ENCODE peak calls at places on chromosomes 11 and 22, in seven cellular contexts. V is esophagus squamous epithelium, F is gastrocnemius medialis, A is H1, R is sigmoid colon, O is adrenal gland, G is body of pancreas. H is an unnamed sample.

GRCh38 chr11:103929168-103929903 is 107.1 kb upstream of the DDI1 start:
- DNase-seq in V (no peak), F (no peak), A (no peak), R (no peak), O (no peak), G (no peak), H (no peak)

GRCh38 chr11:697811-698311 is 2.2 kb downstream of the TMEM80 start:
- DNase-seq in V (no peak), F (no peak), A (no peak), R (no peak), O (no peak), G (no peak), H (no peak)

GRCh38 chr11:109859325-109859724 is 233.9 kb upstream of the ZC3H12C start:
- DNase-seq in V (no peak), F (no peak), A (no peak), R (no peak), O (peak), G (no peak), H (no peak)

GRCh38 chr11:117597083-117597482 is 199.9 kb downstream of the DSCAML1 start:
- DNase-seq in V (no peak), F (no peak), A (no peak), R (peak), O (peak), G (peak), H (no peak)

GRCh38 chr11:12724301-12725046 is 50.3 kb downstream of the TEAD1 start:
- DNase-seq in V (peak), F (peak), A (peak), R (peak), O (peak), G (peak), H (peak)

GRCh38 chr11:88051386-88051785 is 123.9 kb downstream of the RAB38 start:
- DNase-seq in V (no peak), F (no peak), A (no peak), R (no peak), O (no peak), G (no peak), H (no peak)

GRCh38 chr11:47257518-47258316 is at the start of gene NR1H3:
- DNase-seq in V (peak), F (peak), A (no peak), R (peak), O (peak), G (peak), H (peak)

GRCh38 chr11:40188848-40189247 is 1270.6 kb downstream of the LRRC4C start:
- DNase-seq in V (no peak), F (no peak), A (no peak), R (no peak), O (no peak), G (peak), H (peak)

GRCh38 chr22:23796461-23796860 is 9.7 kb downstream of the SMARCB1 start:
- DNase-seq in V (no peak), F (no peak), A (no peak), R (no peak), O (no peak), G (no peak), H (no peak)

GRCh38 chr22:17772249-17772962 is 1.9 kb downstream of the BID start:
- DNase-seq in V (no peak), F (peak), A (no peak), R (peak), O (no peak), G (no peak), H (no peak)

GRCh38 chr11:34075178-34075820 is 23.8 kb downstream of the CAPRIN1 start:
- DNase-seq in V (no peak), F (no peak), A (no peak), R (no peak), O (no peak), G (no peak), H (no peak)
- H3K4me3 ChIP-seq in V (no peak), F (no peak), A (no peak), R (no peak), O (no peak), G (no peak), H (no peak)

GRCh38 chr11:67306769-67307544 is 3.6 kb downstream of the SSH3 start:
- DNase-seq in V (no peak), F (no peak), A (no peak), R (peak), O (no peak), G (no peak), H (no peak)
- H3K27ac ChIP-seq in V (no peak), F (no peak), A (no peak), R (no peak), O (no peak), G (no peak), H (no peak)

GRCh38 chr11:57512646-57513445 is 2.7 kb downstream of the SLC43A1 start:
- DNase-seq in V (no peak), F (no peak), A (no peak), R (no peak), O (no peak), G (no peak), H (no peak)

GRCh38 chr11:57514538-57515331 is 767 bp downstream of the SLC43A1 start:
- DNase-seq in V (no peak), F (peak), A (no peak), R (peak), O (peak), G (peak), H (no peak)

GRCh38 chr11:57513911-57514537 is 1.5 kb downstream of the SLC43A1 start:
- DNase-seq in V (no peak), F (peak), A (no peak), R (peak), O (peak), G (peak), H (no peak)

GRCh38 chr11:57511741-57512430 is 3.6 kb downstream of the SLC43A1 start:
- DNase-seq in V (no peak), F (no peak), A (no peak), R (no peak), O (no peak), G (no peak), H (no peak)

GRCh38 chr11:57513446-57513795 is 2.1 kb downstream of the SLC43A1 start:
- DNase-seq in V (no peak), F (no peak), A (no peak), R (no peak), O (no peak), G (no peak), H (no peak)
- TF ChIP-seq POLR2A in V (no peak), F (no peak), A (no peak), R (no peak), O (no peak), G (no peak), H (no peak)

DNA sequence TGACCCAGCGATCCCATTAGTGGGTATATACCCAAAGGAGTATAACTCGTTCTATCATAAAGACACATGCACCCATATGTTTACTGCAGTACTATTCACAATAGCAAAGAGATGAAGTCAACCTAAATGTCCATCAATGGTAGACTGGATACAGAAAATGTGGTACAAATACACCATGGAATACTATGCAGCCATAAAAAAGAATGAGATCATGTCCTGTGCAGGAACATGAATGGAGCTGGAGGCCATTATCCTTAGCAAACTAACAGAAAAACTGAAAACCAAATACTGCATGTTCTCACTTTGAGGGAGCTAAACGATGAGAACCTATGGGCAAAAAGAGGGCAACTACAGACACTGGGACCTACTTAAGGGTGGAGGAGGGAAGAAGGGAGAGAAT is 146.8 kb downstream of the SBF2 start:
- DNase-seq in V (no peak), F (no peak), A (no peak), R (no peak), O (no peak), G (no peak), H (no peak)
- H3K4me3 ChIP-seq in V (no peak), F (no peak), A (no peak), R (no peak), O (no peak), G (no peak), H (no peak)

GRCh38 chr11:102004220-102004619 is 43.0 kb upstream of the CFAP300 start:
- DNase-seq in V (no peak), F (no peak), A (no peak), R (no peak), O (no peak), G (no peak), H (no peak)
- H3K27ac ChIP-seq in V (no peak), F (no peak), A (no peak), R (no peak), O (no peak), G (no peak), H (no peak)

GRCh38 chr11:10309163-10310093 is 4.6 kb downstream of the ADM start:
- DNase-seq in V (no peak), F (peak), A (no peak), R (peak), O (peak), G (peak), H (peak)
- TF ChIP-seq POLR2A in V (no peak), F (peak), A (peak), R (no peak), O (peak), G (no peak), H (no peak)

GRCh38 chr11:77471520-77472234 is 2.2 kb downstream of the PAK1 start:
- DNase-seq in V (no peak), F (no peak), A (no peak), R (no peak), O (peak), G (peak), H (no peak)

GRCh38 chr11:77467993-77468392 is 5.9 kb downstream of the PAK1 start:
- DNase-seq in V (no peak), F (no peak), A (no peak), R (no peak), O (no peak), G (no peak), H (no peak)

GRCh38 chr11:77470971-77471370 is 2.9 kb downstream of the PAK1 start:
- DNase-seq in V (no peak), F (no peak), A (no peak), R (no peak), O (no peak), G (no peak), H (no peak)

GRCh38 chr11:77468527-77468926 is 5.4 kb downstream of the PAK1 start:
- DNase-seq in V (no peak), F (no peak), A (no peak), R (no peak), O (no peak), G (no peak), H (no peak)

GRCh38 chr11:77470504-77470903 is 3.4 kb downstream of the PAK1 start:
- DNase-seq in V (no peak), F (no peak), A (no peak), R (no peak), O (no peak), G (no peak), H (no peak)
- H3K4me3 ChIP-seq in V (no peak), F (no peak), A (peak), R (no peak), O (no peak), G (no peak), H (no peak)

DNA sequence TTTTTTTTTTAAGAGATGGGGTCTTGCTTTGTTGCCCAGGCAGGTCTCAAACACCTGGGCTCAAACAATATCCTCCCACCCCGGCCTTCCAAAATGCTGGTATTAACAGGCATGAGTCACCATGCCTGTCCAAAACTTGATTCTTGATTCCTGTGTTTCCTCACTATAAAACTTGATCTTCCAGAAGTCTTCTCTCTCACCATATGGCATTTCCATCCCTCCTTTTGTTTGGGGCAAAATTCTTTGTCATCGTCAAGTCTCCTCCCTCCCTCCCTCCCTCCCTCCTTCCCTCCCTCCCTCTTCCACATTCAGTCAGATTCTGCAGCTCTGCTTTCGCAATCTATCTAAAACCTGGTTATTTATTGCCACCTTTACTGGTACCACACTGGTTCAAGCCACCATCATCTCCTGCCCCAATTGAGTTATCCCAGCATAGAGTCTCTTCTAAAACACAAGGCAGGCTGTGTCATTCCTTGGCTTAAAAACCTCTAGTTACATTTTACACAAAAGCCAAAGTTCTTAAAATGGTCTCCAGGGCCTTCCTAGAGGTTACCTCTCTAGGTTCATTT is 65.0 kb upstream of the HORMAD2 start:
- DNase-seq in V (no peak), F (no peak), A (no peak), R (no peak), O (no peak), G (no peak), H (no peak)
- H3K27ac ChIP-seq in V (no peak), F (no peak), A (no peak), R (no peak), O (no peak), G (no peak), H (no peak)

GRCh38 chr11:76762867-76763572 is 20.1 kb upstream of the TSKU start:
- DNase-seq in V (no peak), F (no peak), A (no peak), R (peak), O (no peak), G (no peak), H (no peak)
- TF ChIP-seq POLR2A in V (no peak), F (no peak), A (no peak), R (no peak), O (no peak), G (no peak), H (no peak)

H was measured in breast epithelium.